ENCODE peak calls at places on chromosomes 3 and 15, in seven cellular contexts. I is lower lobe of right lung, C is ovary, N is endothelial cell, Y is A549, D is spleen, J is fibroblast of the conjunctiva. W is an unnamed sample.

GRCh38 chr15:51828621-51829359 is 663 bp upstream of the TMOD3 start:
- DNase-seq in I (peak), C (no peak), N (no peak), Y (peak), D (no peak), J (no peak), W (no peak)

GRCh38 chr3:149203758-149204157 is 17.9 kb downstream of the CP start:
- DNase-seq in I (no peak), C (no peak), N (no peak), Y (no peak), D (no peak), J (no peak), W (no peak)

GRCh38 chr3:34727700-34728099 is 911.6 kb upstream of the ARPP21 start:
- DNase-seq in I (no peak), C (no peak), N (no peak), Y (peak), D (no peak), J (no peak), W (no peak)

GRCh38 chr15:31303434-31304073 is 23.1 kb upstream of the KLF13 start:
- DNase-seq in I (peak), C (no peak), N (no peak), Y (no peak), D (peak), J (no peak), W (no peak)

GRCh38 chr3:190384241-190384863 is 3.6 kb upstream of the CLDN16 start:
- DNase-seq in I (no peak), C (no peak), N (no peak), Y (peak), D (no peak), J (no peak), W (no peak)

GRCh38 chr3:153209596-153209995 is 47.6 kb downstream of the RAP2B start:
- DNase-seq in I (peak), C (no peak), N (peak), Y (peak), D (peak), J (no peak), W (no peak)

GRCh38 chr3:180390313-180390712 is 211.7 kb upstream of the TTC14 start:
- DNase-seq in I (no peak), C (no peak), N (no peak), Y (no peak), D (no peak), J (no peak), W (no peak)

GRCh38 chr3:52458770-52459540 is 3.6 kb downstream of the NISCH start:
- DNase-seq in I (no peak), C (no peak), N (no peak), Y (no peak), D (no peak), J (no peak), W (no peak)

GRCh38 chr15:65730560-65731172 is 61.4 kb downstream of the DENND4A start:
- DNase-seq in I (no peak), C (no peak), N (no peak), Y (peak), D (no peak), J (peak), W (no peak)